ENCODE peak calls at places on chromosomes 6 and 20, in nine cellular contexts. D is HFFc6; W is H1; X is fibroblast of mammary gland; G is A673; E is brain microvascular endothelial cell; H is Calu3; K is GM20000; S is CD8-positive, alpha-beta T cell. A is an unnamed sample.

GRCh38 chr6:107179004-107179403 is 63.7 kb upstream of the BEND3 start:
- DNase-seq in D (peak; percentile 4), W (no peak), X (peak; percentile 51), G (peak; percentile 29), E (peak; percentile 27), H (peak; percentile 28), K (no peak), S (no peak), A (no peak)

GRCh38 chr6:169190970-169191369 is 62.7 kb downstream of the THBS2 start:
- DNase-seq in D (no peak), W (no peak), X (no peak), G (no peak), E (no peak), H (no peak), K (no peak), S (no peak), A (no peak)

GRCh38 chr20:13953227-13953626 is 37.2 kb downstream of the SEL1L2 start:
- DNase-seq in D (no peak), W (peak; percentile 71), X (no peak), G (peak; percentile 18), E (no peak), H (no peak), K (no peak), S (no peak), A (no peak)

GRCh38 chr6:142823579-142823902 is 121.4 kb downstream of the HIVEP2 start:
- DNase-seq in D (no peak), W (no peak), X (no peak), G (no peak), E (no peak), H (no peak), K (no peak), S (no peak), A (no peak)

GRCh38 chr6:722608-723007 is 29.7 kb upstream of the EXOC2 start:
- DNase-seq in D (peak; percentile 11), W (no peak), X (peak; percentile 66), G (no peak), E (peak; percentile 24), H (no peak), K (no peak), S (no peak), A (no peak)

GRCh38 chr6:125738276-125738675 is 11.2 kb upstream of the HEY2 start:
- DNase-seq in D (no peak), W (no peak), X (no peak), G (no peak), E (no peak), H (no peak), K (no peak), S (no peak), A (no peak)

GRCh38 chr20:53967527-53967926 is 102.9 kb downstream of the BCAS1 start:
- DNase-seq in D (no peak), W (no peak), X (no peak), G (no peak), E (no peak), H (no peak), K (no peak), S (no peak), A (no peak)

GRCh38 chr6:136309171-136309570 is 19.5 kb upstream of the BCLAF1 start:
- DNase-seq in D (no peak), W (no peak), X (no peak), G (no peak), E (no peak), H (no peak), K (no peak), S (no peak), A (no peak)

GRCh38 chr6:29792123-29793035 is 35.2 kb upstream of the HLA-G start:
- DNase-seq in D (no peak), W (peak; percentile 92), X (peak; percentile 16), G (peak; percentile 24), E (no peak), H (peak; percentile 50), K (peak; percentile 66), S (peak; percentile 65), A (peak; percentile 33)
- TF ChIP-seq CTCF in D (peak; percentile 62), W (peak; percentile 27), X (peak; percentile 43), G (peak; percentile 60), E (peak; percentile 67), H (peak; percentile 33), K (peak; percentile 10), S (no peak), A (no peak)

DNA sequence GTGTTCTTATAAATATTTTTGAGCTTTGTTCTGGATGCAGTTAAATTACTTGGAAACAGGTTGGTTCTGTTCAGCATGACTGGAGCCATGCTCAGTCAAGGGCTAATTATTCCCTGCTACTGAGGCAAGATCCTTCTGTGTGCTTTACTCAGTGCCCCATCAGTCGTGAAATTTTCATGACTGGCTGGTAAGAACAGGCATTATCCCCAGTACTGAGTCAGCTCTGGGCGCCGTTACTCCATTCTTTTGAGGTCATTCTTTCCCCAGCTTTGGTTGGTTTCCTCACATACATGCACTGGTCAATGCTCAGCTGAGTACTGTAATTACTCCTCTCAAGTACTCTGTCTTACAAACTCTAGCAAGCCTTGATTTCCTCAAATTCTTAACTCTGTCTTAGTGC is 71.3 kb downstream of the CDKAL1 start:
- DNase-seq in D (no peak), W (no peak), X (peak; percentile 55), G (no peak), E (no peak), H (no peak), K (no peak), S (no peak), A (no peak)
- TF ChIP-seq CTCF in D (no peak), W (no peak), X (no peak), G (no peak), E (no peak), H (no peak), K (no peak), S (no peak), A (no peak)

GRCh38 chr6:32068867-32069266 is 30.7 kb downstream of the CYP21A2 start:
- DNase-seq in D (no peak), W (no peak), X (no peak), G (no peak), E (no peak), H (no peak), K (no peak), S (no peak), A (no peak)
- TF ChIP-seq CTCF in D (no peak), W (no peak), X (no peak), G (no peak), E (no peak), H (no peak), K (no peak), S (no peak), A (no peak)

GRCh38 chr20:40612247-40612646 is 76.8 kb downstream of the MAFB start:
- DNase-seq in D (no peak), W (no peak), X (no peak), G (no peak), E (no peak), H (no peak), K (no peak), S (no peak), A (no peak)
- TF ChIP-seq CTCF in D (no peak), W (no peak), X (no peak), G (no peak), E (no peak), H (no peak), K (no peak), S (no peak), A (no peak)

GRCh38 chr20:63280929-63281545 is 8.4 kb downstream of the ARFGAP1 start:
- DNase-seq in D (no peak), W (no peak), X (no peak), G (no peak), E (no peak), H (no peak), K (no peak), S (no peak), A (peak; percentile 58)
- TF ChIP-seq CTCF in D (peak; percentile 52), W (peak; percentile 84), X (peak; percentile 23), G (peak; percentile 44), E (peak; percentile 62), H (peak; percentile 30), K (peak; percentile 6), S (no peak), A (peak; percentile 31)

GRCh38 chr6:145895802-145896201 is 68.4 kb downstream of the SHPRH start:
- DNase-seq in D (no peak), W (no peak), X (peak; percentile 21), G (peak; percentile 14), E (no peak), H (no peak), K (no peak), S (no peak), A (no peak)
- TF ChIP-seq CTCF in D (peak; percentile 74), W (no peak), X (peak; percentile 39), G (peak; percentile 51), E (no peak), H (no peak), K (no peak), S (no peak), A (peak; percentile 31)

GRCh38 chr6:68572525-68572924 is 62.6 kb upstream of the ADGRB3 start:
- DNase-seq in D (no peak), W (peak; percentile 67), X (peak; percentile 12), G (peak; percentile 87), E (peak; percentile 5), H (peak; percentile 59), K (peak; percentile 45), S (no peak), A (peak; percentile 40)
- TF ChIP-seq CTCF in D (no peak), W (peak; percentile 18), X (peak; percentile 20), G (peak; percentile 72), E (peak; percentile 72), H (peak; percentile 47), K (peak; percentile 61), S (no peak), A (peak; percentile 65)

GRCh38 chr20:38649275-38649891 is 47.8 kb downstream of the ARHGAP40 start:
- DNase-seq in D (peak; percentile 23), W (peak; percentile 66), X (peak; percentile 25), G (peak; percentile 37), E (peak; percentile 17), H (peak; percentile 31), K (peak; percentile 44), S (no peak), A (peak; percentile 72)
- TF ChIP-seq CTCF in D (peak; percentile 74), W (peak; percentile 85), X (peak; percentile 48), G (peak; percentile 55), E (peak; percentile 75), H (peak; percentile 43), K (peak; percentile 48), S (no peak), A (peak; percentile 17)

A was measured in glutamatergic neuron.